ENCODE peak calls at places on chromosome X, in four cellular contexts. One of them, this sample, is unnamed.

GRCh38 chrX:102846544-102847236 is 90.4 kb upstream of the RAB40AL start:
- DNase-seq in heart left ventricle: no peak
- DNase-seq in GM13976: no peak
- DNase-seq in iris pigment epithelial cell: peak
- DNase-seq in this sample: no peak

GRCh38 chrX:45063319-45064095 is 137.2 kb downstream of the DIPK2B start:
- DNase-seq in GM13976: no peak
- DNase-seq in heart left ventricle: no peak
- DNase-seq in iris pigment epithelial cell: peak
- DNase-seq in this sample: no peak

GRCh38 chrX:51420610-51421009 is 75.8 kb downstream of the NUDT11 start:
- DNase-seq in iris pigment epithelial cell: peak
- DNase-seq in GM13976: no peak
- DNase-seq in heart left ventricle: no peak
- DNase-seq in this sample: no peak

GRCh38 chrX:135264210-135264609 is 12.3 kb downstream of the ETDA start:
- DNase-seq in heart left ventricle: no peak
- DNase-seq in iris pigment epithelial cell: no peak
- DNase-seq in GM13976: no peak
- DNase-seq in this sample: no peak

GRCh38 chrX:120144178-120144844 is 14.1 kb upstream of the RHOXF2 start:
- DNase-seq in GM13976: no peak
- DNase-seq in heart left ventricle: peak
- DNase-seq in iris pigment epithelial cell: no peak
- DNase-seq in this sample: no peak

GRCh38 chrX:38045697-38046096 is 39.3 kb downstream of the SYTL5 start:
- DNase-seq in heart left ventricle: no peak
- DNase-seq in GM13976: no peak
- DNase-seq in iris pigment epithelial cell: peak
- DNase-seq in this sample: no peak

GRCh38 chrX:154799554-154800348 is 5.5 kb downstream of the MPP1 start:
- DNase-seq in iris pigment epithelial cell: peak
- DNase-seq in heart left ventricle: no peak
- DNase-seq in GM13976: no peak
- DNase-seq in this sample: no peak

GRCh38 chrX:123833387-123833786 is 26.5 kb upstream of the XIAP start:
- DNase-seq in iris pigment epithelial cell: peak
- DNase-seq in heart left ventricle: no peak
- DNase-seq in GM13976: peak
- DNase-seq in this sample: no peak

GRCh38 chrX:96756491-96756890 is 71.8 kb downstream of the DIAPH2 start:
- DNase-seq in iris pigment epithelial cell: no peak
- DNase-seq in GM13976: no peak
- DNase-seq in heart left ventricle: no peak
- DNase-seq in this sample: no peak

GRCh38 chrX:22365460-22365859 is 92.7 kb downstream of the CBLL2 start:
- DNase-seq in heart left ventricle: no peak
- DNase-seq in iris pigment epithelial cell: peak
- DNase-seq in GM13976: no peak
- DNase-seq in this sample: no peak

GRCh38 chrX:140507982-140508305 is 3.1 kb upstream of the SOX3 start:
- DNase-seq in heart left ventricle: no peak
- DNase-seq in iris pigment epithelial cell: no peak
- DNase-seq in GM13976: peak
- DNase-seq in this sample: no peak

GRCh38 chrX:131621650-131622049 is 77.8 kb downstream of the OR13H1 start:
- DNase-seq in iris pigment epithelial cell: no peak
- DNase-seq in GM13976: no peak
- DNase-seq in heart left ventricle: no peak
- DNase-seq in this sample: no peak

GRCh38 chrX:49155900-49156837 is 6.4 kb upstream of the MAGIX start:
- DNase-seq in GM13976: peak
- DNase-seq in iris pigment epithelial cell: peak
- DNase-seq in heart left ventricle: peak
- DNase-seq in this sample: peak

GRCh38 chrX:81957900-81958545 is 756.1 kb downstream of the SH3BGRL start:
- DNase-seq in heart left ventricle: no peak
- DNase-seq in GM13976: peak
- DNase-seq in iris pigment epithelial cell: peak
- DNase-seq in this sample: no peak

GRCh38 chrX:151753313-151754041 is 18.9 kb downstream of the CNGA2 start:
- DNase-seq in iris pigment epithelial cell: peak
- DNase-seq in heart left ventricle: peak
- DNase-seq in GM13976: peak
- DNase-seq in this sample: peak

GRCh38 chrX:38675856-38676255 is 114.5 kb downstream of the TSPAN7 start:
- DNase-seq in iris pigment epithelial cell: no peak
- DNase-seq in heart left ventricle: no peak
- DNase-seq in GM13976: no peak
- DNase-seq in this sample: no peak

GRCh38 chrX:85024044-85024443 is 20.4 kb downstream of the APOOL start:
- DNase-seq in heart left ventricle: no peak
- DNase-seq in GM13976: no peak
- DNase-seq in iris pigment epithelial cell: peak
- DNase-seq in this sample: no peak

GRCh38 chrX:19670854-19671620 is 155.7 kb upstream of the MAP3K15 start:
- DNase-seq in GM13976: no peak
- DNase-seq in heart left ventricle: peak
- DNase-seq in iris pigment epithelial cell: peak
- DNase-seq in this sample: peak

GRCh38 chrX:139945075-139945474 is 12.2 kb upstream of the ATP11C start:
- DNase-seq in GM13976: no peak
- DNase-seq in iris pigment epithelial cell: no peak
- DNase-seq in heart left ventricle: no peak
- DNase-seq in this sample: no peak

GRCh38 chrX:6279277-6279909 is 50.7 kb upstream of the NLGN4X start:
- DNase-seq in iris pigment epithelial cell: no peak
- DNase-seq in GM13976: no peak
- DNase-seq in heart left ventricle: no peak
- DNase-seq in this sample: no peak

GRCh38 chrX:153410328-153410727 is 944 bp upstream of the ZFP92 start:
- DNase-seq in iris pigment epithelial cell: no peak
- DNase-seq in GM13976: no peak
- DNase-seq in heart left ventricle: peak
- DNase-seq in this sample: no peak

GRCh38 chrX:45322382-45322781 is 121.7 kb upstream of the DIPK2B start:
- DNase-seq in GM13976: peak
- DNase-seq in heart left ventricle: peak
- DNase-seq in iris pigment epithelial cell: peak
- DNase-seq in this sample: no peak

GRCh38 chrX:119482497-119483480 is 14.5 kb downstream of the SLC25A5 start:
- DNase-seq in GM13976: peak
- DNase-seq in iris pigment epithelial cell: peak
- DNase-seq in heart left ventricle: peak
- DNase-seq in this sample: peak

GRCh38 chrX:45668686-45669443 is 468.2 kb upstream of the DIPK2B start:
- DNase-seq in GM13976: no peak
- DNase-seq in iris pigment epithelial cell: peak
- DNase-seq in heart left ventricle: no peak
- DNase-seq in this sample: no peak

GRCh38 chrX:119698835-119699234 is 5.9 kb upstream of the SEPTIN6 start:
- DNase-seq in heart left ventricle: no peak
- DNase-seq in GM13976: peak
- DNase-seq in iris pigment epithelial cell: peak
- DNase-seq in this sample: no peak

GRCh38 chrX:2954541-2954940 is 25.4 kb upstream of the ARSD start:
- DNase-seq in iris pigment epithelial cell: peak
- DNase-seq in heart left ventricle: no peak
- DNase-seq in GM13976: no peak
- DNase-seq in this sample: no peak

GRCh38 chrX:53674581-53674980 is 11.9 kb downstream of the HUWE1 start:
- DNase-seq in GM13976: no peak
- DNase-seq in heart left ventricle: no peak
- DNase-seq in iris pigment epithelial cell: peak
- DNase-seq in this sample: no peak

GRCh38 chrX:96703816-96704215 is 19.2 kb downstream of the DIAPH2 start:
- DNase-seq in heart left ventricle: no peak
- DNase-seq in GM13976: no peak
- DNase-seq in iris pigment epithelial cell: peak
- DNase-seq in this sample: no peak